ENCODE peak calls at places on chromosomes 6 and 20, in eight cellular contexts. Y is Panc1; B is HL-60; H is CD8-positive, alpha-beta T cell; I is AG04450; R is mucosa of descending colon; C is right atrium auricular region; X is IMR-90. M is an unnamed sample.

GRCh38 chr6:22071655-22072054 is 225.2 kb downstream of the PRL start:
- DNase-seq in Y (no peak), B (no peak), H (no peak), I (no peak), R (no peak), C (no peak), X (peak; percentile 66), M (no peak)

GRCh38 chr6:126039284-126039683 is 52.9 kb downstream of the TRMT11 start:
- DNase-seq in Y (no peak), B (no peak), H (no peak), I (no peak), R (no peak), C (no peak), X (peak; percentile 49), M (peak; percentile 9)

GRCh38 chr20:24914388-24915241 is 34.5 kb upstream of the CST7 start:
- DNase-seq in Y (no peak), B (no peak), H (peak; percentile 29), I (no peak), R (no peak), C (peak; percentile 47), X (no peak), M (no peak)

GRCh38 chr20:2750343-2751251 is 49.8 kb downstream of the CPXM1 start:
- DNase-seq in Y (no peak), B (peak; percentile 85), H (no peak), I (no peak), R (peak; percentile 66), C (peak; percentile 83), X (peak; percentile 17), M (peak; percentile 20)

GRCh38 chr6:69816017-69816416 is 19.2 kb upstream of the LMBRD1 start:
- DNase-seq in Y (no peak), B (no peak), H (no peak), I (no peak), R (no peak), C (no peak), X (no peak), M (no peak)

GRCh38 chr6:111992851-111993250 is 61.1 kb upstream of the CCN6 start:
- DNase-seq in Y (no peak), B (no peak), H (peak; percentile 68), I (no peak), R (no peak), C (no peak), X (peak; percentile 52), M (peak; percentile 81)

GRCh38 chr20:17273711-17274110 is 46.9 kb downstream of the PCSK2 start:
- DNase-seq in Y (no peak), B (no peak), H (no peak), I (no peak), R (no peak), C (no peak), X (no peak), M (no peak)

GRCh38 chr20:24138951-24139350 is 150.4 kb upstream of the GGTLC1 start:
- DNase-seq in Y (no peak), B (no peak), H (no peak), I (no peak), R (no peak), C (no peak), X (no peak), M (no peak)

GRCh38 chr20:49318430-49319203 is 40.8 kb upstream of the ZNFX1 start:
- DNase-seq in Y (no peak), B (no peak), H (peak; percentile 65), I (no peak), R (no peak), C (no peak), X (no peak), M (no peak)

GRCh38 chr20:49320460-49320859 is 42.6 kb upstream of the ZNFX1 start:
- DNase-seq in Y (no peak), B (no peak), H (no peak), I (no peak), R (no peak), C (no peak), X (peak; percentile 38), M (peak; percentile 40)

GRCh38 chr20:49316704-49317103 is 38.8 kb upstream of the ZNFX1 start:
- DNase-seq in Y (no peak), B (no peak), H (no peak), I (no peak), R (no peak), C (no peak), X (no peak), M (no peak)

GRCh38 chr20:49319204-49319809 is 41.5 kb upstream of the ZNFX1 start:
- DNase-seq in Y (no peak), B (no peak), H (no peak), I (no peak), R (no peak), C (no peak), X (no peak), M (no peak)

GRCh38 chr20:49318091-49318429 is 40.2 kb upstream of the ZNFX1 start:
- DNase-seq in Y (no peak), B (no peak), H (no peak), I (no peak), R (no peak), C (no peak), X (no peak), M (no peak)
- H3K4me3 ChIP-seq in Y (no peak overlapping the region), B (no peak overlapping the region), H (peak overlapping the region; percentile 66), I (no peak overlapping the region), R (no peak overlapping the region), C (peak overlapping the region; percentile 43), X (no peak overlapping the region), M (peak overlapping the region; percentile 32)

GRCh38 chr6:73078333-73078732 is 147.0 kb downstream of the KHDC1L start:
- DNase-seq in Y (no peak), B (no peak), H (no peak), I (no peak), R (no peak), C (no peak), X (no peak), M (no peak)

GRCh38 chr6:73079611-73079955 is 145.7 kb downstream of the KHDC1L start:
- DNase-seq in Y (peak; percentile 80), B (no peak), H (no peak), I (peak; percentile 27), R (no peak), C (no peak), X (peak; percentile 84), M (peak; percentile 68)

GRCh38 chr6:73076211-73076610 is 149.1 kb downstream of the KHDC1L start:
- DNase-seq in Y (no peak), B (no peak), H (no peak), I (no peak), R (no peak), C (no peak), X (no peak), M (no peak)

GRCh38 chr6:73079978-73080377 is 145.3 kb downstream of the KHDC1L start:
- DNase-seq in Y (peak; percentile 70), B (no peak), H (no peak), I (no peak), R (no peak), C (no peak), X (peak; percentile 43), M (peak; percentile 61)

DNA sequence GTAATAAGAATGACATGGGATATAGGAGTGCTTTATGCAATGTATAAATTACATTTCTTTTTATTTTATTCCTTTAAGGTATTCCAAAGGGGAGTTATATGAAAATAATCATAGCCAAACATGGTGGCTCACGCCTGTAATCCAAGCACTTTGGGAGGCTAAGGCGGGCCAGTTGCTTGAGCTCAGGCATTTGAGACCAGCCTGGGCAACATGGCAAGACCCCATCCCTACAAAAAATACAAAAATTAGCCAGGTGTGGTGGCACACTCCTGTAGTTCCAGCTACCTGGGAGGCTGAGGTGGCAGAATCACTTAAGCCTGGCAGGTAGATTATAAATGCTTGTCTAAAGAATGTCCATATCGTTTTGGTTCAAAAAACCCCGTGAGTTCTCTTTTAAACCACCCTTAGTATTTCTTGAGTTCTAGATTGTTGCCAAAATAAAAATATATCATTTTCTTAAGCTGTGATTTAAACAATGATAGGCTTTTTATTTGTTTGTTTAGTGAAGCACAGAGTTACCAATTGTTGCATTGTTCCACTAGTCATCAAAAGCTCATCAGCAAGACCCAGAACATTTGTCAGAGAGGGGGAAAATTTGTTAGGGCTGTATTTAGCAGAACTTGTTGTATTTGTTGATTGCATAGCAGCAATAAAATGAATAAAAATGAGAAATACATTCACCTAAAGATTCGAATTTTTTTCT is 146.2 kb downstream of the KHDC1L start:
- DNase-seq in Y (no peak), B (no peak), H (no peak), I (no peak), R (no peak), C (no peak), X (no peak), M (peak; percentile 44)
- TF ChIP-seq CTCF in Y (no peak), B (no peak), H (no peak), I (no peak), R (no peak), C (no peak), X (no peak), M (no peak)

GRCh38 chr20:15832512-15832911 is 740.7 kb downstream of the KIF16B start:
- DNase-seq in Y (no peak), B (no peak), H (no peak), I (no peak), R (no peak), C (no peak), X (no peak), M (no peak)

GRCh38 chr20:15831201-15831600 is 742.0 kb downstream of the KIF16B start:
- DNase-seq in Y (no peak), B (no peak), H (no peak), I (no peak), R (no peak), C (no peak), X (no peak), M (peak; percentile 83)

GRCh38 chr20:15823718-15824117 is 749.5 kb downstream of the KIF16B start:
- DNase-seq in Y (no peak), B (no peak), H (no peak), I (no peak), R (no peak), C (no peak), X (no peak), M (no peak)

GRCh38 chr20:15827628-15828027 is 745.6 kb downstream of the KIF16B start:
- DNase-seq in Y (no peak), B (no peak), H (no peak), I (no peak), R (no peak), C (no peak), X (no peak), M (no peak)
- H3K4me3 ChIP-seq in Y (no peak overlapping the region), B (no peak overlapping the region), H (no peak overlapping the region), I (no peak overlapping the region), R (no peak overlapping the region), C (no peak overlapping the region), X (no peak overlapping the region), M (no peak overlapping the region)

DNA sequence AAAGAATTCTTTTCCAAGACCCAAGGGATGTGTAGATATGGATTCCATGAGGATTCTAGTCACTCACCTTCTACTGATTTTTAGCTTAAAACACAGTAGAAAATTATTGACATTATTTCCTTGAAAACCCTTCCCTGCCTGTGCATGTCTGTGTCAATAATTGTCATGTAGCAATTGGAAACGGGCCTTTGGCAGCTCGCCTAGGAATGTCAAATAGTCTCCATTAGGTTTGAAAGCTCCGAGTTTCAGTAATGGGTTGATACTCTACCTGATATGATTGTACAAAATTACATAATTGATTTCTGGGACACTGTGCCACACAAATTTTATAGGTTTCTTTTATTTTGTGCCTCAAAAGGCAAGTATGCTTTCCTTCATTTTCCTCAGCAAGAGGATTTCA is 515.2 kb upstream of the ARID1B start:
- DNase-seq in Y (no peak), B (no peak), H (no peak), I (no peak), R (no peak), C (no peak), X (no peak), M (no peak)
- TF ChIP-seq CTCF in Y (no peak), B (no peak), H (no peak), I (no peak), R (no peak), C (no peak), X (no peak), M (no peak)

M was measured in mammary epithelial cell.